ENCODE peak calls at places on chromosomes 16 and 17, in six cellular contexts. One of them, this sample, is unnamed.

GRCh38 chr16:17294856-17295255 is 175.9 kb downstream of the XYLT1 start:
- DNase-seq in GM23338: no peak
- DNase-seq in WERI-Rb-1: no peak
- DNase-seq in tibial nerve: no peak
- DNase-seq in astrocyte of the spinal cord: no peak
- DNase-seq in MM.1S: no peak
- DNase-seq in this sample: no peak

GRCh38 chr17:72121164-72122001 is 563 bp downstream of the SOX9 start:
- DNase-seq in astrocyte of the spinal cord: peak
- DNase-seq in WERI-Rb-1: peak
- DNase-seq in tibial nerve: no peak
- DNase-seq in MM.1S: no peak
- DNase-seq in GM23338: peak
- DNase-seq in this sample: no peak

GRCh38 chr16:31508706-31509523 is 724 bp upstream of the RUSF1 start:
- DNase-seq in tibial nerve: no peak
- DNase-seq in astrocyte of the spinal cord: no peak
- DNase-seq in WERI-Rb-1: no peak
- DNase-seq in GM23338: no peak
- DNase-seq in MM.1S: no peak
- DNase-seq in this sample: no peak

GRCh38 chr17:17940451-17940911 is 31.7 kb downstream of the TOM1L2 start:
- DNase-seq in tibial nerve: no peak
- DNase-seq in MM.1S: no peak
- DNase-seq in WERI-Rb-1: no peak
- DNase-seq in astrocyte of the spinal cord: peak
- DNase-seq in GM23338: no peak
- DNase-seq in this sample: no peak

GRCh38 chr17:58413684-58414083 is 3.6 kb downstream of the RNF43 start:
- DNase-seq in astrocyte of the spinal cord: no peak
- DNase-seq in GM23338: no peak
- DNase-seq in WERI-Rb-1: no peak
- DNase-seq in MM.1S: no peak
- DNase-seq in tibial nerve: no peak
- DNase-seq in this sample: no peak

GRCh38 chr17:35752945-35753764 is at the start of gene GAS2L2:
- DNase-seq in astrocyte of the spinal cord: no peak
- DNase-seq in tibial nerve: no peak
- DNase-seq in GM23338: no peak
- DNase-seq in WERI-Rb-1: no peak
- DNase-seq in MM.1S: no peak
- DNase-seq in this sample: no peak

GRCh38 chr16:46974352-46974751 is 878 bp upstream of the DNAJA2 start:
- DNase-seq in GM23338: peak
- DNase-seq in tibial nerve: peak
- DNase-seq in astrocyte of the spinal cord: no peak
- DNase-seq in MM.1S: peak
- DNase-seq in WERI-Rb-1: peak
- DNase-seq in this sample: no peak

GRCh38 chr17:63696381-63696961 is 3.5 kb downstream of the LIMD2 start:
- DNase-seq in tibial nerve: no peak
- DNase-seq in astrocyte of the spinal cord: peak
- DNase-seq in GM23338: peak
- DNase-seq in MM.1S: peak
- DNase-seq in WERI-Rb-1: peak
- DNase-seq in this sample: no peak

GRCh38 chr16:55294129-55294528 is 29.9 kb upstream of the IRX6 start:
- DNase-seq in GM23338: peak
- DNase-seq in astrocyte of the spinal cord: no peak
- DNase-seq in tibial nerve: no peak
- DNase-seq in WERI-Rb-1: no peak
- DNase-seq in MM.1S: no peak
- DNase-seq in this sample: no peak

GRCh38 chr17:81930142-81931125 is 2.9 kb upstream of the MAFG start:
- DNase-seq in astrocyte of the spinal cord: no peak
- DNase-seq in MM.1S: no peak
- DNase-seq in WERI-Rb-1: no peak
- DNase-seq in tibial nerve: no peak
- DNase-seq in GM23338: no peak
- DNase-seq in this sample: no peak

GRCh38 chr17:45640141-45640850 is 143.8 kb upstream of the CRHR1 start:
- DNase-seq in astrocyte of the spinal cord: peak
- DNase-seq in tibial nerve: peak
- DNase-seq in MM.1S: peak
- DNase-seq in GM23338: peak
- DNase-seq in WERI-Rb-1: peak
- DNase-seq in this sample: peak

GRCh38 chr17:50346313-50347086 is 574 bp downstream of the XYLT2 start:
- DNase-seq in GM23338: peak
- DNase-seq in MM.1S: peak
- DNase-seq in tibial nerve: no peak
- DNase-seq in astrocyte of the spinal cord: no peak
- DNase-seq in WERI-Rb-1: peak
- DNase-seq in this sample: no peak

GRCh38 chr16:35492225-35492624 is 2032.8 kb downstream of the TP53TG3F start:
- DNase-seq in WERI-Rb-1: peak
- DNase-seq in MM.1S: peak
- DNase-seq in tibial nerve: no peak
- DNase-seq in astrocyte of the spinal cord: no peak
- DNase-seq in GM23338: no peak
- DNase-seq in this sample: no peak

GRCh38 chr17:57257911-57258885 is 1.9 kb downstream of the MSI2 start:
- DNase-seq in astrocyte of the spinal cord: peak
- DNase-seq in MM.1S: no peak
- DNase-seq in tibial nerve: no peak
- DNase-seq in WERI-Rb-1: peak
- DNase-seq in GM23338: peak
- DNase-seq in this sample: no peak

GRCh38 chr17:7886227-7887037 is 2.2 kb upstream of the CHD3 start:
- DNase-seq in WERI-Rb-1: peak
- DNase-seq in MM.1S: no peak
- DNase-seq in tibial nerve: peak
- DNase-seq in astrocyte of the spinal cord: peak
- DNase-seq in GM23338: peak
- DNase-seq in this sample: no peak

GRCh38 chr16:22141746-22142145 is 20.6 kb upstream of the SDR42E2 start:
- DNase-seq in WERI-Rb-1: peak
- DNase-seq in astrocyte of the spinal cord: no peak
- DNase-seq in MM.1S: no peak
- DNase-seq in tibial nerve: no peak
- DNase-seq in GM23338: peak
- DNase-seq in this sample: no peak

GRCh38 chr17:42832934-42833770 is at the start of gene PSME3:
- DNase-seq in WERI-Rb-1: peak
- DNase-seq in GM23338: peak
- DNase-seq in astrocyte of the spinal cord: peak
- DNase-seq in tibial nerve: peak
- DNase-seq in MM.1S: peak
- DNase-seq in this sample: no peak

GRCh38 chr17:45722161-45722560 is 62.0 kb upstream of the CRHR1 start:
- DNase-seq in astrocyte of the spinal cord: no peak
- DNase-seq in GM23338: peak
- DNase-seq in tibial nerve: no peak
- DNase-seq in WERI-Rb-1: peak
- DNase-seq in MM.1S: no peak
- DNase-seq in this sample: no peak

GRCh38 chr16:58056580-58056979 is 31.0 kb downstream of the MMP15 start:
- DNase-seq in WERI-Rb-1: no peak
- DNase-seq in tibial nerve: no peak
- DNase-seq in GM23338: no peak
- DNase-seq in astrocyte of the spinal cord: no peak
- DNase-seq in MM.1S: no peak
- DNase-seq in this sample: no peak

GRCh38 chr17:41417576-41418015 is 6.8 kb downstream of the KRT37 start:
- DNase-seq in GM23338: peak
- DNase-seq in astrocyte of the spinal cord: no peak
- DNase-seq in tibial nerve: no peak
- DNase-seq in WERI-Rb-1: no peak
- DNase-seq in MM.1S: peak
- DNase-seq in this sample: no peak

GRCh38 chr17:7515912-7516610 is 31.9 kb downstream of the POLR2A start:
- DNase-seq in WERI-Rb-1: no peak
- DNase-seq in tibial nerve: no peak
- DNase-seq in astrocyte of the spinal cord: no peak
- DNase-seq in MM.1S: no peak
- DNase-seq in GM23338: no peak
- DNase-seq in this sample: no peak

GRCh38 chr17:79951361-79952264 is 84.1 kb downstream of the TBC1D16 start:
- DNase-seq in GM23338: no peak
- DNase-seq in MM.1S: no peak
- DNase-seq in astrocyte of the spinal cord: peak
- DNase-seq in WERI-Rb-1: peak
- DNase-seq in tibial nerve: no peak
- DNase-seq in this sample: peak

GRCh38 chr17:10226930-10227695 is 28.7 kb upstream of the GAS7 start:
- DNase-seq in WERI-Rb-1: peak
- DNase-seq in MM.1S: peak
- DNase-seq in GM23338: peak
- DNase-seq in tibial nerve: peak
- DNase-seq in astrocyte of the spinal cord: no peak
- DNase-seq in this sample: no peak

GRCh38 chr17:48561894-48562810 is 16.0 kb downstream of the HOXB4 start:
- DNase-seq in GM23338: no peak
- DNase-seq in tibial nerve: no peak
- DNase-seq in MM.1S: no peak
- DNase-seq in WERI-Rb-1: peak
- DNase-seq in astrocyte of the spinal cord: no peak
- DNase-seq in this sample: no peak
- TF ChIP-seq CTCF in GM23338: no peak
- TF ChIP-seq CTCF in tibial nerve: peak
- TF ChIP-seq CTCF in MM.1S: peak
- TF ChIP-seq CTCF in WERI-Rb-1: peak
- TF ChIP-seq CTCF in astrocyte of the spinal cord: peak
- TF ChIP-seq CTCF in this sample: no peak

DNA sequence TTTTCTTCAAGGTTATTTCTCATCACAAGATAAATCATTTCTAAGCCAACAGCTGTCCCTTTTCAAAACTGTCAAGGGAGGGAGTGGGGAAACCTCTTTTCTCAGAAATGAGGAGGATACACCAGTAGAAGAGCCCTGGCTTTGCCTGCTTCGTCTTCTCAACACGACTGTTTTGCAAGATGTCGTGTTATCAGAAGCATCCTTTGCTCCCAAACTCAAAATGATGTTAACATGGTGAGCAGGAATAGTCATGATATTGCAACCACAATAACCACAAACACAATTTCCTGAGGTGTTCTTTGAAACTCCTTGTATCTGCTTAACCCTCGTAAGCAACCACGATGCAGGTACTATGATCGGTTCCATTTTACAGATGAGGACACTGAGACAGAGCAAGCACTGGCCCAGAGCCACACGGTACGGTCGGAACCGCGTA is 116.3 kb downstream of the ADCY9 start:
- DNase-seq in MM.1S: peak
- DNase-seq in GM23338: no peak
- DNase-seq in tibial nerve: no peak
- DNase-seq in astrocyte of the spinal cord: no peak
- DNase-seq in WERI-Rb-1: no peak
- DNase-seq in this sample: no peak
- TF ChIP-seq CTCF in MM.1S: no peak
- TF ChIP-seq CTCF in GM23338: no peak
- TF ChIP-seq CTCF in tibial nerve: no peak
- TF ChIP-seq CTCF in astrocyte of the spinal cord: no peak
- TF ChIP-seq CTCF in WERI-Rb-1: no peak
- TF ChIP-seq CTCF in this sample: no peak

GRCh38 chr17:43945074-43945824 is 3.0 kb upstream of the PPY start:
- DNase-seq in tibial nerve: no peak
- DNase-seq in astrocyte of the spinal cord: peak
- DNase-seq in GM23338: no peak
- DNase-seq in WERI-Rb-1: no peak
- DNase-seq in MM.1S: no peak
- DNase-seq in this sample: peak

GRCh38 chr17:43942286-43942685 is at the start of gene PPY:
- DNase-seq in tibial nerve: no peak
- DNase-seq in MM.1S: no peak
- DNase-seq in astrocyte of the spinal cord: no peak
- DNase-seq in WERI-Rb-1: no peak
- DNase-seq in GM23338: no peak
- DNase-seq in this sample: no peak

GRCh38 chr17:43940630-43941029 is 1.6 kb downstream of the PPY start:
- DNase-seq in astrocyte of the spinal cord: peak
- DNase-seq in WERI-Rb-1: peak
- DNase-seq in tibial nerve: no peak
- DNase-seq in MM.1S: peak
- DNase-seq in GM23338: peak
- DNase-seq in this sample: no peak

GRCh38 chr17:43946766-43947165 is 4.5 kb upstream of the PPY start:
- DNase-seq in MM.1S: no peak
- DNase-seq in astrocyte of the spinal cord: no peak
- DNase-seq in GM23338: no peak
- DNase-seq in WERI-Rb-1: no peak
- DNase-seq in tibial nerve: no peak
- DNase-seq in this sample: no peak

DNA sequence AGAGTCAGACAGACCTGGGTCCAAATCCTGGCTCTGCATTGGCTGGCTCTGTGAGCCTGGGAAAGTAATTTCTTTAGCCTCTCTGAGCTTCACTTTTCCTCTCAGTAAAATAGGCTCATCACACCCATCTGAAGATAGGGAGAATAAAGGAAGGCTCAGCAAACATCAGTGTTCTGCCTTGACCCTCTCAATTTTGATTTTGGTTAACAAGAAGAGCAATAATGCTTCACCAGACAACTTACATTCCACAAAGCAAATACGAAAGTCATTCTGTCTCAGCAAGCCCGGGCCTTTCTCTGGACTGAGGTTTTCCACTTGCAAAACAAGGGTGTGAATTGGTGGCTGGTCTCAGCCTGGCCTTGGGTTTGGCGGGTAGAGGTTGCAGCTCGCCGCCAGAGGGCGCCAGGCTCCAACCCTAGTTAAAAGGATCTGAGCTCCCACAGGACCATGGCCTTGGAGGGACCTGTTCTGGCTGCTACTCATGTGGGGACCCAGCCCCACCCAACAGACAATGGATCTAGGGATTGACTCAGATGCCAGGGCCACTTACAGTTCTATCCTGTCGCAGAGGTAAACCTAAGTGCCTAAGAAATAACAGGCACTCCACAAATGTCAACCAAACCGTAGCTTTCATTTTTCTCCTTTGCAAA is 1.6 kb upstream of the PPY start:
- DNase-seq in tibial nerve: peak
- DNase-seq in MM.1S: peak
- DNase-seq in WERI-Rb-1: peak
- DNase-seq in GM23338: peak
- DNase-seq in astrocyte of the spinal cord: peak
- DNase-seq in this sample: peak
- TF ChIP-seq CTCF in tibial nerve: peak
- TF ChIP-seq CTCF in MM.1S: peak
- TF ChIP-seq CTCF in WERI-Rb-1: peak
- TF ChIP-seq CTCF in GM23338: peak
- TF ChIP-seq CTCF in astrocyte of the spinal cord: peak
- TF ChIP-seq CTCF in this sample: peak

DNA sequence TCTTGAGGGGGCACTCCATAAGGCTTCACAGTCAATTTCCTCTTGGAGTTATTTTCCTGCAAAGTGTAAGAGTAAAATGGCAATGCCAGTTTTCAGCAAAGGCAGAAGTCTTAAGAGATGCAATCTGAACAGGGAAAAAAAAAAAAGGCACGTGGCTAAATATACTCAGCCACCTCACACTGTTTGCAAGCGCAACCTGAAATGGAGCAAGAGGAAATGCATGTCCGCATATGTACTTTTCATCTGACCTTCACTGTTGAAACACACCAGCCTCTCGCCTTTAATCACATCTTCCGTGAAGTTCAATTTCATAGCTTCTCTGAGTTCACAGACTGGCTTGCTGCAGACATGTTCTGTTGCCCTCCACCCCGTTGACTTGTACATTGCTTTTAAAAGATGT is 101.4 kb downstream of the KATNIP start:
- DNase-seq in astrocyte of the spinal cord: no peak
- DNase-seq in MM.1S: no peak
- DNase-seq in tibial nerve: no peak
- DNase-seq in WERI-Rb-1: no peak
- DNase-seq in GM23338: no peak
- DNase-seq in this sample: no peak
- TF ChIP-seq CTCF in astrocyte of the spinal cord: no peak
- TF ChIP-seq CTCF in MM.1S: no peak
- TF ChIP-seq CTCF in tibial nerve: no peak
- TF ChIP-seq CTCF in WERI-Rb-1: no peak
- TF ChIP-seq CTCF in GM23338: no peak
- TF ChIP-seq CTCF in this sample: no peak

This sample was measured in AG09319.